ENCODE peak calls at places on chromosome 11, in four cellular contexts. One of them, this sample, is unnamed.

GRCh38 chr11:45391168-45391850 is 105.2 kb upstream of the SYT13 start:
- ATAC-seq in HCT116: no peak
- ATAC-seq in stimulated activated effector memory CD8-positive, alpha-beta T cell treated with anti-CD3 and anti-CD28 coated beads, Interleukin-12 subunit alpha, Interleukin-12 subunit beta, amount 100 ng/mL, for 72 hours: no peak
- ATAC-seq in right lobe of liver: peak
- ATAC-seq in this sample: no peak

GRCh38 chr11:108997826-108998225 is 333.0 kb downstream of the DDX10 start:
- ATAC-seq in HCT116: no peak
- ATAC-seq in stimulated activated effector memory CD8-positive, alpha-beta T cell treated with anti-CD3 and anti-CD28 coated beads, Interleukin-12 subunit alpha, Interleukin-12 subunit beta, amount 100 ng/mL, for 72 hours: no peak
- ATAC-seq in right lobe of liver: no peak
- ATAC-seq in this sample: no peak

GRCh38 chr11:15551897-15552851 is 437.5 kb downstream of the INSC start:
- ATAC-seq in HCT116: no peak
- ATAC-seq in stimulated activated effector memory CD8-positive, alpha-beta T cell treated with anti-CD3 and anti-CD28 coated beads, Interleukin-12 subunit alpha, Interleukin-12 subunit beta, amount 100 ng/mL, for 72 hours: no peak
- ATAC-seq in right lobe of liver: no peak
- ATAC-seq in this sample: no peak

GRCh38 chr11:2675540-2675939 is 24.3 kb downstream of the KCNQ1OT1 start:
- ATAC-seq in HCT116: no peak
- ATAC-seq in stimulated activated effector memory CD8-positive, alpha-beta T cell treated with anti-CD3 and anti-CD28 coated beads, Interleukin-12 subunit alpha, Interleukin-12 subunit beta, amount 100 ng/mL, for 72 hours: no peak
- ATAC-seq in right lobe of liver: no peak
- ATAC-seq in this sample: no peak

GRCh38 chr11:102430158-102430836 is 22.3 kb downstream of the TMEM123 start:
- ATAC-seq in HCT116: no peak
- ATAC-seq in stimulated activated effector memory CD8-positive, alpha-beta T cell treated with anti-CD3 and anti-CD28 coated beads, Interleukin-12 subunit alpha, Interleukin-12 subunit beta, amount 100 ng/mL, for 72 hours: peak
- ATAC-seq in right lobe of liver: peak
- ATAC-seq in this sample: peak

GRCh38 chr11:7905549-7905948 is 25.5 kb downstream of the OR10A6 start:
- ATAC-seq in HCT116: no peak
- ATAC-seq in stimulated activated effector memory CD8-positive, alpha-beta T cell treated with anti-CD3 and anti-CD28 coated beads, Interleukin-12 subunit alpha, Interleukin-12 subunit beta, amount 100 ng/mL, for 72 hours: no peak
- ATAC-seq in right lobe of liver: no peak
- ATAC-seq in this sample: no peak

GRCh38 chr11:86919557-86920210 is 35.5 kb downstream of the FZD4 start:
- ATAC-seq in HCT116: peak
- ATAC-seq in stimulated activated effector memory CD8-positive, alpha-beta T cell treated with anti-CD3 and anti-CD28 coated beads, Interleukin-12 subunit alpha, Interleukin-12 subunit beta, amount 100 ng/mL, for 72 hours: peak
- ATAC-seq in right lobe of liver: peak
- ATAC-seq in this sample: no peak

GRCh38 chr11:79546366-79546765 is 105.5 kb upstream of the TENM4 start:
- ATAC-seq in HCT116: no peak
- ATAC-seq in stimulated activated effector memory CD8-positive, alpha-beta T cell treated with anti-CD3 and anti-CD28 coated beads, Interleukin-12 subunit alpha, Interleukin-12 subunit beta, amount 100 ng/mL, for 72 hours: no peak
- ATAC-seq in right lobe of liver: no peak
- ATAC-seq in this sample: no peak

GRCh38 chr11:76250520-76251222 is 44.4 kb upstream of the WNT11 start:
- ATAC-seq in HCT116: peak
- ATAC-seq in stimulated activated effector memory CD8-positive, alpha-beta T cell treated with anti-CD3 and anti-CD28 coated beads, Interleukin-12 subunit alpha, Interleukin-12 subunit beta, amount 100 ng/mL, for 72 hours: no peak
- ATAC-seq in right lobe of liver: no peak
- ATAC-seq in this sample: no peak

GRCh38 chr11:92480519-92480918 is 255.9 kb downstream of the FAT3 start:
- ATAC-seq in HCT116: no peak
- ATAC-seq in stimulated activated effector memory CD8-positive, alpha-beta T cell treated with anti-CD3 and anti-CD28 coated beads, Interleukin-12 subunit alpha, Interleukin-12 subunit beta, amount 100 ng/mL, for 72 hours: no peak
- ATAC-seq in right lobe of liver: no peak
- ATAC-seq in this sample: no peak

GRCh38 chr11:95076416-95076815 is 9.7 kb downstream of the SRSF8 start:
- ATAC-seq in HCT116: no peak
- ATAC-seq in stimulated activated effector memory CD8-positive, alpha-beta T cell treated with anti-CD3 and anti-CD28 coated beads, Interleukin-12 subunit alpha, Interleukin-12 subunit beta, amount 100 ng/mL, for 72 hours: no peak
- ATAC-seq in right lobe of liver: peak
- ATAC-seq in this sample: no peak

GRCh38 chr11:330694-331314 is 10.1 kb upstream of the IFITM3 start:
- ATAC-seq in HCT116: no peak
- ATAC-seq in stimulated activated effector memory CD8-positive, alpha-beta T cell treated with anti-CD3 and anti-CD28 coated beads, Interleukin-12 subunit alpha, Interleukin-12 subunit beta, amount 100 ng/mL, for 72 hours: peak
- ATAC-seq in right lobe of liver: no peak
- ATAC-seq in this sample: peak

GRCh38 chr11:95066721-95067041 is at the start of gene SRSF8:
- ATAC-seq in HCT116: peak
- ATAC-seq in stimulated activated effector memory CD8-positive, alpha-beta T cell treated with anti-CD3 and anti-CD28 coated beads, Interleukin-12 subunit alpha, Interleukin-12 subunit beta, amount 100 ng/mL, for 72 hours: peak
- ATAC-seq in right lobe of liver: peak
- ATAC-seq in this sample: peak

GRCh38 chr11:108624196-108624925 is 30.8 kb upstream of the EXPH5 start:
- ATAC-seq in HCT116: no peak
- ATAC-seq in stimulated activated effector memory CD8-positive, alpha-beta T cell treated with anti-CD3 and anti-CD28 coated beads, Interleukin-12 subunit alpha, Interleukin-12 subunit beta, amount 100 ng/mL, for 72 hours: peak
- ATAC-seq in right lobe of liver: no peak
- ATAC-seq in this sample: no peak

GRCh38 chr11:119473901-119474681 is 51.1 kb upstream of the THY1 start:
- ATAC-seq in HCT116: peak
- ATAC-seq in stimulated activated effector memory CD8-positive, alpha-beta T cell treated with anti-CD3 and anti-CD28 coated beads, Interleukin-12 subunit alpha, Interleukin-12 subunit beta, amount 100 ng/mL, for 72 hours: no peak
- ATAC-seq in right lobe of liver: no peak
- ATAC-seq in this sample: no peak

GRCh38 chr11:66700337-66700736 is 22.6 kb upstream of the RBM4B start:
- ATAC-seq in HCT116: no peak
- ATAC-seq in stimulated activated effector memory CD8-positive, alpha-beta T cell treated with anti-CD3 and anti-CD28 coated beads, Interleukin-12 subunit alpha, Interleukin-12 subunit beta, amount 100 ng/mL, for 72 hours: no peak
- ATAC-seq in right lobe of liver: peak
- ATAC-seq in this sample: no peak

GRCh38 chr11:10902756-10903155 is 44.9 kb upstream of the ZBED5 start:
- ATAC-seq in HCT116: no peak
- ATAC-seq in stimulated activated effector memory CD8-positive, alpha-beta T cell treated with anti-CD3 and anti-CD28 coated beads, Interleukin-12 subunit alpha, Interleukin-12 subunit beta, amount 100 ng/mL, for 72 hours: no peak
- ATAC-seq in right lobe of liver: no peak
- ATAC-seq in this sample: no peak

GRCh38 chr11:122672892-122673291 is 17.4 kb downstream of the UBASH3B start:
- ATAC-seq in HCT116: no peak
- ATAC-seq in stimulated activated effector memory CD8-positive, alpha-beta T cell treated with anti-CD3 and anti-CD28 coated beads, Interleukin-12 subunit alpha, Interleukin-12 subunit beta, amount 100 ng/mL, for 72 hours: no peak
- ATAC-seq in right lobe of liver: peak
- ATAC-seq in this sample: no peak

GRCh38 chr11:128735935-128736610 is 42.2 kb downstream of the FLI1 start:
- ATAC-seq in HCT116: no peak
- ATAC-seq in stimulated activated effector memory CD8-positive, alpha-beta T cell treated with anti-CD3 and anti-CD28 coated beads, Interleukin-12 subunit alpha, Interleukin-12 subunit beta, amount 100 ng/mL, for 72 hours: peak
- ATAC-seq in right lobe of liver: no peak
- ATAC-seq in this sample: peak

GRCh38 chr11:67465190-67465522 is 3.9 kb downstream of the TMEM134 start:
- ATAC-seq in HCT116: peak
- ATAC-seq in stimulated activated effector memory CD8-positive, alpha-beta T cell treated with anti-CD3 and anti-CD28 coated beads, Interleukin-12 subunit alpha, Interleukin-12 subunit beta, amount 100 ng/mL, for 72 hours: no peak
- ATAC-seq in right lobe of liver: no peak
- ATAC-seq in this sample: no peak

GRCh38 chr11:2826679-2827056 is 58.9 kb downstream of the CDKN1C start:
- ATAC-seq in HCT116: no peak
- ATAC-seq in stimulated activated effector memory CD8-positive, alpha-beta T cell treated with anti-CD3 and anti-CD28 coated beads, Interleukin-12 subunit alpha, Interleukin-12 subunit beta, amount 100 ng/mL, for 72 hours: no peak
- ATAC-seq in right lobe of liver: peak
- ATAC-seq in this sample: no peak

GRCh38 chr11:65426839-65427690 is 4.5 kb downstream of the NEAT1 start:
- ATAC-seq in HCT116: peak
- ATAC-seq in stimulated activated effector memory CD8-positive, alpha-beta T cell treated with anti-CD3 and anti-CD28 coated beads, Interleukin-12 subunit alpha, Interleukin-12 subunit beta, amount 100 ng/mL, for 72 hours: no peak
- ATAC-seq in right lobe of liver: peak
- ATAC-seq in this sample: no peak

GRCh38 chr11:128728767-128729587 is 35.1 kb downstream of the FLI1 start:
- ATAC-seq in HCT116: no peak
- ATAC-seq in stimulated activated effector memory CD8-positive, alpha-beta T cell treated with anti-CD3 and anti-CD28 coated beads, Interleukin-12 subunit alpha, Interleukin-12 subunit beta, amount 100 ng/mL, for 72 hours: peak
- ATAC-seq in right lobe of liver: no peak
- ATAC-seq in this sample: no peak

GRCh38 chr11:75543808-75544207 is 18.1 kb upstream of the GDPD5 start:
- ATAC-seq in HCT116: peak
- ATAC-seq in stimulated activated effector memory CD8-positive, alpha-beta T cell treated with anti-CD3 and anti-CD28 coated beads, Interleukin-12 subunit alpha, Interleukin-12 subunit beta, amount 100 ng/mL, for 72 hours: peak
- ATAC-seq in right lobe of liver: no peak
- ATAC-seq in this sample: no peak